ENCODE peak calls at places on chromosomes 3 and 15, in six cellular contexts. F is breast epithelium, T is endothelial cell of umbilical vein, C is K562, Z is suprapubic skin, R is GM12878. D is an unnamed sample. For H3K4me1, the result is how much of the 10 kb centered on the place peaks cover.

GRCh38 chr3:171334465-171334811 is 125.8 kb downstream of the TNIK start:
- DNase-seq in R (no peak), F (no peak), C (no peak), Z (no peak), T (peak), D (no peak)

GRCh38 chr15:35886765-35887164 is 340.8 kb upstream of the DPH6 start:
- DNase-seq in T (peak), F (no peak), C (no peak), R (no peak), Z (no peak), D (no peak)

GRCh38 chr3:53775834-53776251 is 70.4 kb downstream of the CHDH start:
- DNase-seq in T (no peak), Z (no peak), C (no peak), F (no peak), R (no peak), D (no peak)

GRCh38 chr15:51629612-51630011 is 7.0 kb upstream of the DMXL2 start:
- DNase-seq in F (no peak), T (no peak), Z (no peak), R (no peak), C (no peak), D (no peak)

GRCh38 chr15:63941698-63942465 is 104.4 kb downstream of the DAPK2 start:
- DNase-seq in T (no peak), C (no peak), R (no peak), F (no peak), Z (no peak), D (no peak)

GRCh38 chr3:99429501-99429900 is 208.9 kb upstream of the COL8A1 start:
- DNase-seq in Z (no peak), R (no peak), F (no peak), C (no peak), T (no peak), D (no peak)

GRCh38 chr3:101936419-101937331 is 87.4 kb downstream of the NFKBIZ start:
- DNase-seq in F (no peak), C (no peak), R (peak), Z (no peak), T (peak), D (no peak)

GRCh38 chr3:45273681-45274515 is 47.8 kb upstream of the TMEM158 start:
- DNase-seq in T (no peak), R (no peak), C (peak), F (no peak), Z (no peak), D (no peak)

GRCh38 chr3:186110975-186111974 is 2.4 kb upstream of the ETV5 start:
- DNase-seq in T (no peak), C (no peak), R (no peak), Z (no peak), F (no peak), D (no peak)

GRCh38 chr3:156812521-156813335 is 13.4 kb upstream of the LEKR1 start:
- DNase-seq in R (no peak), T (peak), F (no peak), C (peak), Z (no peak), D (no peak)

GRCh38 chr15:75732809-75733451 is 20.3 kb upstream of the CSPG4 start:
- DNase-seq in Z (no peak), R (no peak), T (peak), F (no peak), C (peak), D (peak)

GRCh38 chr3:142888484-142889262 is at the start of gene PCOLCE2:
- DNase-seq in F (no peak), R (no peak), T (peak), Z (peak), C (peak), D (peak)
- TF ChIP-seq POLR2A in F (no peak), R (no peak), T (no peak), Z (no peak), C (no peak), D (no peak)

GRCh38 chr3:134373278-134373941 is 837 bp downstream of the AMOTL2 start:
- DNase-seq in Z (peak), F (peak), C (no peak), R (no peak), T (peak), D (peak)

GRCh38 chr3:134375542-134376384 is 1.5 kb upstream of the AMOTL2 start:
- DNase-seq in R (no peak), T (no peak), F (no peak), C (no peak), Z (no peak), D (peak)

GRCh38 chr3:134372405-134373277 is 1.6 kb downstream of the AMOTL2 start:
- DNase-seq in R (no peak), C (no peak), F (no peak), T (no peak), Z (no peak), D (peak)

GRCh38 chr3:134374791-134375541 is 719 bp upstream of the AMOTL2 start:
- DNase-seq in Z (peak), C (no peak), T (peak), R (no peak), F (no peak), D (peak)

DNA sequence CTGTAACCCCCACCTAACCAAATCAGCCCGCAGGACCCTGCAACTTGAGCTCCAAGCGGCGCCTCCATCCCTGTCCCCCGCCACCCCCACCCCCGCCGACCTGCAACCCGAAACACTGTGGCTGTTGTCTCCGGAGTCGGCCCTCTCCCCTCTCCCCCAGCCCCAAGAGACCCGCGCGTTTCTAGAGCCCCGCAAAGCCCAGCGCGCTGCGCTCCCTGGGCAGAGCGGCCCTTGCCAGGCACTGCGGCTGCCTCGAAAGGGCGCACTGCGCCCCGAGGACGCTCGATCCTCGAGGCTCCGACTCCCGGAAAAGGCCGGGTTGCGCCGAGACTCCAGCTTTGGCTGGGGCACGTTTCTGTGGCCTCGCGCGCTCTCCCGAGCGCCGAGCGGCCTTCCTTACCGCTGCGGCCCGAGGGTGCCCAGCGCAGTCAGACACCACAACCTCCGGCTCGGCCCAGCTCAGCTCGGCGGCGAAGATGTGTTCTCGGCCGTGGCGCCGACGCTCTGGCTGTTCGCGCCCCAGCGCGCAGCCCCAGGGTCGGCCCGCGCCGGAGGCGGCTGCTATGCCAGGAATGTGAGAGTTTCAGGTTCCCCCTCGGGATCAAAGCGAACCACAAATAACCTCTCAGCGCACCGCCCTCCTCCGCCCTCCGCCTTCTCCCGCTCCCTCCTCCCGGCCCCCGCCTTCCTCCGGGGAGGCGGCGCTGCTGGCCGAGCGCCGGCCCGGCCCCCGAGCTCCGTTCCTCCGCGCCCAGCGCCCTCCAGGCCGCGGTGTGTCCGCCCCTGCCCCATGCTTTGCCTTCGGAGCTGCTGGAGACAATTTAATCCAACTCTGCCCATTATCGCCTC is at the start of gene AMOTL2:
- DNase-seq in R (no peak), Z (peak), T (peak), C (peak), F (peak), D (peak)
- H3K4me1 ChIP-seq in R (under half), Z (half or more), T (under half), C (under half), F (under half), D (half or more)

GRCh38 chr15:34837246-34838016 is 42.1 kb upstream of the ACTC1 start:
- DNase-seq in F (no peak), R (no peak), Z (no peak), C (no peak), T (peak), D (no peak)
- TF ChIP-seq POLR2AphosphoS5 in F (no peak), R (no peak), Z (no peak), C (no peak), T (no peak), D (no peak)

GRCh38 chr3:23920151-23920655 is 3.3 kb downstream of the RPL15 start:
- DNase-seq in F (no peak), R (no peak), T (no peak), C (no peak), Z (no peak), D (no peak)
- TF ChIP-seq POLR2A in F (no peak), R (no peak), T (no peak), C (peak), Z (no peak), D (no peak)

GRCh38 chr15:40398413-40398873 is 7.2 kb upstream of the IVD start:
- DNase-seq in C (no peak), Z (no peak), R (peak), F (no peak), T (no peak), D (peak)

GRCh38 chr15:40397688-40398412 is 7.7 kb upstream of the IVD start:
- DNase-seq in Z (no peak), R (no peak), C (no peak), T (no peak), F (no peak), D (peak)

GRCh38 chr15:40399370-40399769 is 6.2 kb upstream of the IVD start:
- DNase-seq in C (no peak), Z (no peak), T (no peak), R (no peak), F (no peak), D (peak)
- H3K4me1 ChIP-seq in C (under half), Z (under half), T (under half), R (under half), F (under half), D (under half)

GRCh38 chr15:90818251-90819210 is 49.9 kb upstream of the FURIN start:
- DNase-seq in T (no peak), C (peak), R (no peak), F (no peak), Z (no peak), D (peak)
- TF ChIP-seq POLR2AphosphoS5 in T (no peak), C (no peak), R (no peak), F (no peak), Z (no peak), D (no peak)

GRCh38 chr3:52453496-52454234 is at the start of gene TNNC1:
- DNase-seq in R (no peak), T (no peak), Z (no peak), F (no peak), C (no peak), D (peak)
- TF ChIP-seq POLR2A in R (no peak), T (no peak), Z (no peak), F (no peak), C (no peak), D (no peak)

GRCh38 chr3:131361464-131362421 is 19.8 kb upstream of the NUDT16 start:
- DNase-seq in F (peak), C (peak), T (peak), R (peak), Z (peak), D (peak)
- H3K4me1 ChIP-seq in F (under half), C (under half), T (under half), R (under half), Z (under half), D (under half)

GRCh38 chr3:11140054-11140712 is 14.1 kb upstream of the HRH1 start:
- DNase-seq in T (no peak), Z (no peak), R (peak), C (no peak), F (no peak), D (peak)
- TF ChIP-seq POLR2AphosphoS5 in T (no peak), Z (no peak), R (no peak), C (no peak), F (no peak), D (peak)

DNA sequence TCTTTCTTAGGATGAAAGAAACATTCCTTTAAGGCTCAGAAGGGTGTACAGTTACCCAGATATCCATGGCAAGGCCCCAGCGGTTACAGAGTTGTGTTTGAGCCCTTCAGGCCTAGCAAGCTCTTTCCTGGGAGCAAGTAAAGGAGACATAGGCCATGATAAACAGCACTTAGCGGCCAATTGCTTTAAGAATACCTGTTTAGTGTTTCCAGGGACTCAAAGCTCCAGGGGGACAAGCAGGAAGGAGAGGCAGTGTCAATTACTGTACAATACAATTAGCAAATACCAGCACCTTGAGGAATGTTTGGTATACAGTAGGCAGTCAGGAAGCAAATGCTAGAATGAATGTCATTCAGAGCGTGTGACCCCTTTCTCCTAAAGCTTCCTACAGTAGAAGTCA is 176.3 kb upstream of the ICE2 start:
- DNase-seq in F (no peak), T (no peak), C (no peak), Z (no peak), R (no peak), D (no peak)
- TF ChIP-seq POLR2A in F (no peak), T (no peak), C (no peak), Z (no peak), R (no peak), D (no peak)

D was measured in spleen.